ENCODE peak calls at places on chromosomes 3 and 15, in nine cellular contexts. A, Q, N, V, L, P, Z, H and I are unnamed samples.

GRCh38 chr3:63886843-63887242 is 23.2 kb downstream of the ATXN7 start:
- DNase-seq in N (no peak), Z (no peak), A (no peak), L (no peak), H (no peak), Q (no peak), V (no peak), P (no peak), I (no peak)

GRCh38 chr3:151798476-151798875 is 15.4 kb upstream of the AADAC start:
- DNase-seq in Q (no peak), L (no peak), P (no peak), Z (no peak), N (no peak), A (no peak), V (no peak), H (no peak), I (no peak)

GRCh38 chr3:99945328-99945995 is 127.8 kb downstream of the CMSS1 start:
- DNase-seq in Q (no peak), Z (peak; percentile 42), P (no peak), N (no peak), A (no peak), H (no peak), L (peak; percentile 41), V (no peak), I (no peak)

GRCh38 chr15:99202176-99202552 is 47.2 kb downstream of the TTC23 start:
- DNase-seq in N (no peak), V (no peak), P (no peak), Q (no peak), Z (no peak), A (no peak), L (no peak), H (no peak), I (no peak)

GRCh38 chr3:194749631-194750271 is 64.1 kb downstream of the FAM43A start:
- DNase-seq in L (no peak), H (peak; percentile 81), Z (no peak), P (no peak), N (no peak), A (no peak), Q (no peak), V (no peak), I (no peak)

GRCh38 chr3:158465074-158465473 is 105.9 kb upstream of the MLF1 start:
- DNase-seq in L (no peak), Q (no peak), N (no peak), V (no peak), Z (no peak), P (no peak), A (no peak), H (no peak), I (no peak)

GRCh38 chr3:104564045-104564643 is 802.6 kb upstream of the ALCAM start:
- DNase-seq in P (no peak), V (peak; percentile 60), N (peak; percentile 77), H (no peak), A (no peak), Z (peak; percentile 75), L (peak; percentile 22), Q (peak; percentile 19), I (peak; percentile 61)

GRCh38 chr3:30453364-30454039 is 152.9 kb upstream of the TGFBR2 start:
- DNase-seq in L (peak; percentile 56), A (no peak), V (no peak), Q (no peak), N (no peak), P (no peak), H (no peak), Z (no peak), I (no peak)

GRCh38 chr3:57972421-57973111 is 35.7 kb upstream of the FLNB start:
- DNase-seq in N (no peak), L (no peak), P (no peak), Q (no peak), A (no peak), Z (peak; percentile 56), V (peak; percentile 73), H (no peak), I (no peak)

DNA sequence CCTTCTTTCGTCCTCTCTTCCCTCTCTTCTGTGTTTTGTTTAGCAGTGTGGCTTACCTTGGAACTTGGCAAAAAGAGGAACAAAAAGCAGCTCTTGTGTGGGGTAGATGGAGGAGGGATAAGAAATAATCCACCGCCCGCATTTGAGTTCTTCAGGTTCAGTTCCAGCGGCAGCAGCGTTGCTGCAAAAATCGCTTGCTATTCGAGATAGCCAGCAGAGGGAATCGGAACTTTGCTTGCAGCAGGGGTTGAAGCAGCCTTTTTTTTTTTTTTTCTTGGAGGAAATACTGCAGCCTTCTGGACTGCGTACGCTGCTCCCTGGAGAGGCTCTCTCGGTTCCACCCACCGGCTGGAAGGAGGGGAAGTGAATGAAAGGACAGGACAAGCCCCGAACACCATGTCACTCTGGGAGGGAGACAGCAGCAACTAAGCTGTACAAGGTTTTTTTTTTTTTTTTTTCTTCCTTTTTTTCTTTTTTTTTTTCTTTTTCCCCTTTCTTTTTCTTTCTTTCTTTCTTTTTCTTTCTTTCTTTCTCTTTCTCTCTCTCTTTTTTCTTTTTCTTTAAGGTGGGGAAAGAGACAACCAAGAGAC is at the start of gene RBMS3:
- DNase-seq in L (peak; percentile 93), Q (peak; percentile 82), V (peak; percentile 94), Z (peak; percentile 58), N (peak; percentile 54), H (no peak), A (peak; percentile 97), P (no peak), I (no peak)
- TF ChIP-seq POLR2A in L (peak; percentile 58), Q (peak; percentile 52), V (no peak), Z (no peak), N (no peak), H (no peak), A (peak; percentile 60), P (no peak), I (no peak)

DNA sequence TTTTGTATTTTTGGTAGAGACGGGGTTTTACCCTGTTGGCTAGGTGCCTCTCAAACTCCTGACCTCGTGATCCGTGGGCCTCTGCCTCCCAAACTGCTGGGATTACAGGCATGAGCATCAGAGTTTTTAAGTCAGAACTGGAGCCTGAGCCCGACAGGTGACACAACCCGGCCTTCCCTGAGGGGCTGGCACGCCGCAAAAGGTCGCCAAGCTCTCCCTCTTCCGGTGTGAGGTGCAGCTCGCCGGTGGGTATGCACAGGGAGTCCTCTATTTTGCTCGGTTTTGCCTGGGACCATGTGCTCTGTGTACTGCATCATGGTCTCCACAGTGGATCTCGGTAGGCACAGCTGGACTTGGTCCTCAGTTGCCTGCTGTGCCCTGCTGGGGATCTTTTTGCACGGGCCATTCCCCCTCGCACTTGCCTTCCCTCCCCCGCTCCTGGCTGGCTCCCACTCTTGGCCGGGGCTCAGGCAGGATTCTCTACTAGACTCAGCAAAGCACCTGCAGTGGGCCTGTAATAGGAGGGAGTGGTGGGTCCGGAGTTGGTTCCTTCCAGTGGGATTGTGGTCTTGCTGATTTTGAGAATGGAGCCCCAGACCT is 101.2 kb upstream of the KLF13 start:
- DNase-seq in N (no peak), A (no peak), Q (no peak), Z (no peak), P (no peak), L (no peak), H (no peak), V (no peak), I (no peak)
- TF ChIP-seq POLR2A in N (no peak), A (no peak), Q (no peak), Z (no peak), P (peak; percentile 58), L (no peak), H (no peak), V (no peak), I (no peak)

GRCh38 chr3:70248856-70249255 is 63.6 kb downstream of the MDFIC2 start:
- DNase-seq in L (no peak), Q (no peak), P (no peak), A (no peak), H (no peak), N (no peak), Z (no peak), V (no peak), I (no peak)

GRCh38 chr3:70245746-70246525 is 66.5 kb downstream of the MDFIC2 start:
- DNase-seq in Z (no peak), A (no peak), N (no peak), H (no peak), L (no peak), V (no peak), Q (no peak), P (no peak), I (no peak)

GRCh38 chr3:70250451-70250850 is 62.0 kb downstream of the MDFIC2 start:
- DNase-seq in Z (no peak), V (no peak), N (no peak), A (no peak), H (no peak), P (no peak), Q (no peak), L (no peak), I (no peak)

GRCh38 chr3:70247955-70248354 is 64.5 kb downstream of the MDFIC2 start:
- DNase-seq in L (no peak), H (no peak), V (peak; percentile 5), Q (no peak), P (no peak), N (no peak), Z (no peak), A (no peak), I (no peak)

GRCh38 chr3:70249509-70250160 is 62.8 kb downstream of the MDFIC2 start:
- DNase-seq in N (no peak), Q (no peak), L (peak; percentile 19), A (no peak), Z (no peak), H (no peak), P (no peak), V (peak; percentile 73), I (no peak)
- TF ChIP-seq POLR2A in N (no peak), Q (no peak), L (no peak), A (no peak), Z (no peak), H (no peak), P (no peak), V (no peak), I (no peak)

GRCh38 chr3:47409688-47410416 is 29.0 kb downstream of the PTPN23 start:
- DNase-seq in P (no peak), H (peak; percentile 73), N (no peak), Z (no peak), L (no peak), A (no peak), V (no peak), Q (no peak), I (no peak)

GRCh38 chr3:47408839-47409229 is 28.0 kb downstream of the PTPN23 start:
- DNase-seq in Q (no peak), H (peak; percentile 66), Z (no peak), P (no peak), L (no peak), N (no peak), V (no peak), A (no peak), I (no peak)

GRCh38 chr3:47410417-47410720 is 29.5 kb downstream of the PTPN23 start:
- DNase-seq in L (no peak), N (no peak), H (no peak), V (no peak), Q (no peak), Z (no peak), P (no peak), A (no peak), I (no peak)

GRCh38 chr3:47407896-47408838 is 27.3 kb downstream of the PTPN23 start:
- DNase-seq in L (no peak), V (no peak), H (peak; percentile 58), Z (no peak), N (no peak), P (no peak), Q (no peak), A (no peak), I (no peak)

DNA sequence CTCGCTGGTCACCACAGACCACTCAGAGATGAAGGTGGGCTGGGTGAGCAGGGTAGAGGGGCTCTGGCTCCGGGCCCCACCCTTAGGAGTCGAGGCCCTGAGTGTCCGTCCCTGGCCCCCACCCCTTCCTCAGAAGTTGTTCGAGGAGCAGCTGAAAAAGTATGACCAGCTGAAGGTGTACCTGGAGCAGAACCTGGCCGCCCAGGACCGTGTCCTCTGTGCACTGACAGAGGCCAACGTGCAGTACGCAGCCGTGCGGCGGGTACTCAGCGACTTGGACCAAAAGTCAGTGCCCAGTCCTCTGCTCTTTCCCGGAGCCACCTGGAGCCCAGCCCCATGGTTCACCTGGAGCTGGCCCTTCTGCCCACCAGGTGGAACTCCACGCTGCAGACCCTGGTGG is 28.5 kb downstream of the PTPN23 start:
- DNase-seq in V (no peak), Q (no peak), Z (no peak), P (no peak), H (peak; percentile 65), A (no peak), N (no peak), L (no peak), I (no peak)
- TF ChIP-seq POLR2A in V (no peak), Q (no peak), Z (no peak), P (no peak), H (no peak), A (no peak), N (no peak), L (no peak), I (no peak)